ENCODE peak calls at places on chromosomes 2 and 18, in seven cellular contexts. E, N, G, A, Z, K and C are unnamed samples.

GRCh38 chr2:133458280-133458679 is 110.0 kb downstream of the NCKAP5 start:
- DNase-seq in E (no peak), N (no peak), G (no peak), A (peak), Z (no peak), K (no peak), C (no peak)

GRCh38 chr2:3493610-3493997 is 25.7 kb downstream of the ADI1 start:
- DNase-seq in E (no peak), N (no peak), G (no peak), A (peak), Z (no peak), K (peak), C (no peak)

GRCh38 chr18:75472906-75473305 is 45.4 kb upstream of the SMIM21 start:
- DNase-seq in E (no peak), N (no peak), G (no peak), A (no peak), Z (no peak), K (no peak), C (no peak)

GRCh38 chr2:32168513-32168912 is 2.8 kb downstream of the SLC30A6 start:
- DNase-seq in E (no peak), N (peak), G (no peak), A (no peak), Z (no peak), K (peak), C (no peak)

GRCh38 chr18:73715228-73715670 is 432.4 kb downstream of the FBXO15 start:
- DNase-seq in E (no peak), N (no peak), G (no peak), A (no peak), Z (no peak), K (no peak), C (no peak)

GRCh38 chr2:237315170-237315880 is 98.6 kb downstream of the COL6A3 start:
- DNase-seq in E (peak), N (no peak), G (no peak), A (peak), Z (peak), K (no peak), C (no peak)

GRCh38 chr2:97911922-97912575 is 83.7 kb downstream of the TMEM131 start:
- DNase-seq in E (no peak), N (no peak), G (no peak), A (no peak), Z (no peak), K (no peak), C (no peak)

GRCh38 chr2:198383392-198383791 is 579.0 kb downstream of the PLCL1 start:
- DNase-seq in E (no peak), N (no peak), G (no peak), A (peak), Z (no peak), K (no peak), C (no peak)

GRCh38 chr18:29154758-29155725 is 978.1 kb upstream of the CDH2 start:
- DNase-seq in E (no peak), N (no peak), G (no peak), A (peak), Z (no peak), K (no peak), C (no peak)

GRCh38 chr2:140808816-140809215 is 1322.0 kb downstream of the LRP1B start:
- DNase-seq in E (no peak), N (peak), G (no peak), A (no peak), Z (no peak), K (peak), C (no peak)

GRCh38 chr18:5574843-5575242 is 31.0 kb upstream of the EPB41L3 start:
- DNase-seq in E (no peak), N (no peak), G (no peak), A (no peak), Z (no peak), K (no peak), C (no peak)

GRCh38 chr2:104312684-104313083 is 541.2 kb upstream of the POU3F3 start:
- DNase-seq in E (no peak), N (no peak), G (no peak), A (no peak), Z (no peak), K (no peak), C (no peak)

GRCh38 chr2:231711677-231712461 is 3.5 kb downstream of the PTMA start:
- DNase-seq in E (no peak), N (no peak), G (no peak), A (no peak), Z (no peak), K (no peak), C (peak)

GRCh38 chr2:191688934-191689695 is 11.2 kb downstream of the NABP1 start:
- DNase-seq in E (no peak), N (no peak), G (no peak), A (peak), Z (no peak), K (no peak), C (no peak)

GRCh38 chr18:6022089-6022444 is 126.7 kb upstream of the TMEM200C start:
- DNase-seq in E (no peak), N (no peak), G (no peak), A (peak), Z (no peak), K (no peak), C (no peak)

GRCh38 chr2:238523158-238524110 is 96.7 kb downstream of the ASB1 start:
- DNase-seq in E (no peak), N (no peak), G (no peak), A (peak), Z (no peak), K (peak), C (no peak)

GRCh38 chr18:9296233-9297006 is 38.2 kb upstream of the TWSG1 start:
- DNase-seq in E (no peak), N (no peak), G (no peak), A (no peak), Z (no peak), K (no peak), C (no peak)

GRCh38 chr2:239265681-239266435 is 135.0 kb downstream of the HDAC4 start:
- DNase-seq in E (no peak), N (no peak), G (no peak), A (no peak), Z (no peak), K (no peak), C (no peak)

GRCh38 chr2:127172306-127172705 is 47.8 kb downstream of the CYP27C1 start:
- DNase-seq in E (no peak), N (no peak), G (no peak), A (no peak), Z (no peak), K (no peak), C (no peak)

GRCh38 chr2:235659767-235660322 is 166.0 kb downstream of the AGAP1 start:
- DNase-seq in E (no peak), N (no peak), G (no peak), A (peak), Z (peak), K (no peak), C (no peak)

GRCh38 chr2:217864960-217865359 is 137.8 kb downstream of the TNS1 start:
- DNase-seq in E (no peak), N (peak), G (peak), A (no peak), Z (no peak), K (no peak), C (peak)

GRCh38 chr2:126700677-126701076 is 44.7 kb downstream of the GYPC start:
- DNase-seq in E (no peak), N (no peak), G (no peak), A (peak), Z (no peak), K (no peak), C (no peak)

GRCh38 chr2:117917223-117917917 is 96.5 kb downstream of the CCDC93 start:
- DNase-seq in E (no peak), N (no peak), G (no peak), A (peak), Z (no peak), K (no peak), C (no peak)

GRCh38 chr2:96962567-96963203 is 23.7 kb downstream of the FAM178B start:
- DNase-seq in E (no peak), N (peak), G (peak), A (peak), Z (no peak), K (no peak), C (no peak)

GRCh38 chr2:62423883-62424458 is 82.0 kb downstream of the TMEM17 start:
- DNase-seq in E (peak), N (no peak), G (peak), A (no peak), Z (peak), K (no peak), C (no peak)

GRCh38 chr2:27152796-27153464 is 4.1 kb downstream of the TCF23 start:
- DNase-seq in E (no peak), N (no peak), G (no peak), A (peak), Z (no peak), K (no peak), C (no peak)

GRCh38 chr18:10329116-10329515 is 125.3 kb upstream of the APCDD1 start:
- DNase-seq in E (no peak), N (no peak), G (no peak), A (peak), Z (no peak), K (peak), C (no peak)

GRCh38 chr2:96324716-96325037 is 440 bp upstream of the ITPRIPL1 start:
- DNase-seq in E (no peak), N (peak), G (peak), A (no peak), Z (no peak), K (peak), C (no peak)

GRCh38 chr2:47250576-47251403 is 95.7 kb upstream of the STPG4 start:
- DNase-seq in E (no peak), N (peak), G (no peak), A (peak), Z (no peak), K (peak), C (no peak)

GRCh38 chr2:145631561-145631960 is 1111.6 kb upstream of the ZEB2 start:
- DNase-seq in E (no peak), N (no peak), G (no peak), A (peak), Z (no peak), K (no peak), C (no peak)